ENCODE peak calls at places on chromosomes 7 and 10, in four cellular contexts. S, L, X and R are unnamed samples.
A peak's percentile ranks its signal among the peaks of the same experiment; 100 is the strongest.

GRCh38 chr7:41633690-41634089 is 69.2 kb downstream of the INHBA start:
- DNase-seq in S (no peak), L (no peak), X (no peak), R (no peak)

GRCh38 chr7:3068568-3068967 is 24.9 kb upstream of the CARD11 start:
- DNase-seq in L (no peak), S (peak; percentile 35), X (no peak), R (no peak)

GRCh38 chr10:124092270-124093075 is 925 bp downstream of the CHST15 start:
- DNase-seq in X (peak; percentile 67), L (peak; percentile 59), S (no peak), R (peak; percentile 53)

GRCh38 chr7:41054960-41055700 is 647.8 kb downstream of the INHBA start:
- DNase-seq in S (no peak), X (no peak), L (no peak), R (no peak)

GRCh38 chr7:124996778-124997177 is 67.2 kb upstream of the POT1 start:
- DNase-seq in X (no peak), L (no peak), S (no peak), R (no peak)

GRCh38 chr7:35424869-35425495 is 171.1 kb upstream of the TBX20 start:
- DNase-seq in L (peak; percentile 65), X (peak; percentile 63), S (peak; percentile 69), R (no peak)

GRCh38 chr10:116271593-116272496 is 1.2 kb downstream of the GFRA1 start:
- DNase-seq in L (no peak), S (no peak), X (peak; percentile 52), R (no peak)

GRCh38 chr7:158975526-158976467 is 119.4 kb downstream of the DYNC2I1 start:
- DNase-seq in S (no peak), L (no peak), X (no peak), R (no peak)

GRCh38 chr7:98282727-98283126 is 1.2 kb downstream of the BRI3 start:
- DNase-seq in L (no peak), S (no peak), X (peak; percentile 22), R (no peak)

GRCh38 chr7:22563115-22563514 is 63.1 kb upstream of the STEAP1B start:
- DNase-seq in L (no peak), X (no peak), S (no peak), R (no peak)

GRCh38 chr10:49486009-49486408 is 52.9 kb downstream of the ERCC6 start:
- DNase-seq in X (no peak), S (no peak), L (no peak), R (no peak)

GRCh38 chr7:90708841-90709317 is 112.8 kb downstream of the CDK14 start:
- DNase-seq in L (peak; percentile 62), S (peak; percentile 33), X (peak; percentile 23), R (no peak)

GRCh38 chr7:45660901-45661211 is 86.7 kb downstream of the ADCY1 start:
- DNase-seq in L (peak; percentile 8), S (no peak), X (no peak), R (no peak)

GRCh38 chr7:18408461-18408860 is 87.1 kb upstream of the HDAC9 start:
- DNase-seq in X (peak; percentile 92), S (peak; percentile 85), L (no peak), R (no peak)